ENCODE peak calls at places on chromosomes 7 and 10, in ten cellular contexts. K is A549, H is K562, F is upper lobe of left lung, I is stomach, A is ovary, B is sigmoid colon, U is transverse colon, R is suprapubic skin, Z is esophagus muscularis mucosa. S is an unnamed sample.

GRCh38 chr10:93199221-93199681 is 125.6 kb downstream of the CYP26A1 start:
- DNase-seq in K (no peak), H (no peak), F (peak; percentile 75), I (peak; percentile 62), A (peak; percentile 26), B (peak; percentile 86), U (peak; percentile 74), R (no peak), Z (peak; percentile 92), S (peak; percentile 46)

GRCh38 chr7:32890010-32890552 is 1.5 kb downstream of the KBTBD2 start:
- DNase-seq in K (no peak), H (no peak), F (peak; percentile 55), I (no peak), A (no peak), B (no peak), U (no peak), R (no peak), Z (no peak), S (no peak)

GRCh38 chr10:35874326-35875070 is 232.4 kb upstream of the FZD8 start:
- DNase-seq in K (no peak), H (no peak), F (no peak), I (no peak), A (no peak), B (no peak), U (no peak), R (no peak), Z (no peak), S (no peak)

GRCh38 chr10:24650669-24651391 is 72.9 kb downstream of the ARHGAP21 start:
- DNase-seq in K (no peak), H (no peak), F (no peak), I (no peak), A (no peak), B (no peak), U (no peak), R (no peak), Z (no peak), S (no peak)

GRCh38 chr10:31582365-31583052 is 263.5 kb downstream of the ZEB1 start:
- DNase-seq in K (peak; percentile 66), H (no peak), F (peak; percentile 54), I (no peak), A (no peak), B (peak; percentile 66), U (no peak), R (no peak), Z (no peak), S (no peak)

GRCh38 chr10:115829501-115830215 is 443.3 kb downstream of the GFRA1 start:
- DNase-seq in K (no peak), H (no peak), F (no peak), I (no peak), A (no peak), B (no peak), U (no peak), R (no peak), Z (no peak), S (no peak)

GRCh38 chr10:62794306-62794705 is 10.2 kb upstream of the ADO start:
- DNase-seq in K (no peak), H (no peak), F (no peak), I (no peak), A (no peak), B (no peak), U (no peak), R (no peak), Z (no peak), S (no peak)

GRCh38 chr7:18530224-18531179 is 35.0 kb downstream of the HDAC9 start:
- DNase-seq in K (no peak), H (no peak), F (no peak), I (no peak), A (no peak), B (no peak), U (no peak), R (no peak), Z (no peak), S (no peak)

GRCh38 chr7:135879238-135879637 is 97.9 kb downstream of the MTPN start:
- DNase-seq in K (no peak), H (no peak), F (no peak), I (no peak), A (no peak), B (no peak), U (no peak), R (no peak), Z (peak; percentile 53), S (no peak)

GRCh38 chr7:107387573-107388219 is 82.2 kb upstream of the GPR22 start:
- DNase-seq in K (no peak), H (no peak), F (no peak), I (no peak), A (no peak), B (no peak), U (no peak), R (no peak), Z (no peak), S (no peak)

GRCh38 chr10:44316187-44316921 is 68.5 kb downstream of the CXCL12 start:
- DNase-seq in K (no peak), H (peak; percentile 92), F (no peak), I (no peak), A (no peak), B (no peak), U (no peak), R (no peak), Z (no peak), S (no peak)

GRCh38 chr7:1713502-1714484 is 43.7 kb downstream of the ELFN1 start:
- DNase-seq in K (no peak), H (no peak), F (no peak), I (peak; percentile 79), A (no peak), B (no peak), U (no peak), R (no peak), Z (no peak), S (no peak)

GRCh38 chr10:132685921-132686680 is 99.8 kb downstream of the NKX6-2 start:
- DNase-seq in K (no peak), H (no peak), F (no peak), I (no peak), A (peak; percentile 9), B (peak; percentile 46), U (no peak), R (peak; percentile 62), Z (no peak), S (no peak)

GRCh38 chr10:49649294-49649693 is 30.2 kb upstream of the C10orf53 start:
- DNase-seq in K (no peak), H (no peak), F (no peak), I (peak; percentile 22), A (no peak), B (no peak), U (no peak), R (peak; percentile 50), Z (peak; percentile 79), S (no peak)

GRCh38 chr10:20494474-20494873 is 402.6 kb downstream of the NEBL start:
- DNase-seq in K (no peak), H (no peak), F (no peak), I (no peak), A (no peak), B (no peak), U (no peak), R (no peak), Z (no peak), S (no peak)

GRCh38 chr7:76280408-76280807 is 22.1 kb upstream of the HSPB1 start:
- DNase-seq in K (no peak), H (no peak), F (no peak), I (no peak), A (no peak), B (no peak), U (no peak), R (no peak), Z (no peak), S (no peak)

GRCh38 chr7:116528008-116528789 is 3.4 kb downstream of the CAV1 start:
- DNase-seq in K (peak; percentile 71), H (no peak), F (peak; percentile 42), I (no peak), A (peak; percentile 72), B (peak; percentile 88), U (peak; percentile 27), R (peak; percentile 80), Z (no peak), S (no peak)

GRCh38 chr10:2985729-2986232 is 81.6 kb upstream of the PFKP start:
- DNase-seq in K (peak; percentile 56), H (peak; percentile 26), F (peak; percentile 78), I (peak; percentile 56), A (no peak), B (no peak), U (peak; percentile 75), R (no peak), Z (no peak), S (no peak)

GRCh38 chr7:148507741-148508285 is 82.8 kb upstream of the C7orf33 start:
- DNase-seq in K (no peak), H (no peak), F (no peak), I (no peak), A (no peak), B (no peak), U (no peak), R (no peak), Z (no peak), S (no peak)

GRCh38 chr10:96188911-96189310 is 58.8 kb downstream of the ZNF518A start:
- DNase-seq in K (no peak), H (no peak), F (no peak), I (no peak), A (no peak), B (no peak), U (no peak), R (no peak), Z (no peak), S (no peak)
- TF ChIP-seq EP300 in K (no peak), H (no peak), F (no peak), I (no peak), A (no peak), B (no peak), U (no peak), R (no peak), Z (no peak), S (no peak)

GRCh38 chr10:94403034-94403822 is 887 bp downstream of the TBC1D12 start:
- DNase-seq in K (peak; percentile 49), H (peak; percentile 46), F (peak; percentile 72), I (peak; percentile 76), A (peak; percentile 33), B (peak; percentile 80), U (peak; percentile 79), R (no peak), Z (no peak), S (peak; percentile 18)
- TF ChIP-seq POLR2A in K (no peak), H (no peak), F (no peak), I (no peak), A (no peak), B (no peak), U (peak; percentile 83), R (peak; percentile 22), Z (no peak), S (peak; percentile 23)

DNA sequence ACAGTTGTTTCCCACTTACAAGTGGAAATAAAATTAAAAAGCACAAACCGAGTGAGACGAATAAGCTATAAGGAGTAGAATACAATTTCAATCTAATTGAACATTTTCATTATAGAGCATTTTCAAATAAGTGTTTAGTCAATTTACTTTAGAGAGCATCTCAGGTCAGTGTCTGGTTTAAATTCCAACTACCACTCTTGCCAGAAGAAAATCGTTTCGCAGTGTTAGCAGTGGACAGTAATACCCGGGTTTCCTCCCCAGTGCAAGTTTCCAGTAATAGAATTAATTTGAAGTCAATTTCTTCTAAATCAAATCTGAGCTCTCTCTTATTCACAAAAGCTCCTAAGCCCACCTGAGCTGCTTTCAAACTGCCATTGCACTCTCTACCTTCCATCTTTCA is 45.7 kb downstream of the CREB3L2 start:
- DNase-seq in K (no peak), H (no peak), F (no peak), I (no peak), A (no peak), B (no peak), U (no peak), R (no peak), Z (no peak), S (no peak)
- H3K4me1 ChIP-seq in K (peaks cover 82% of the 10 kb centered on the region), H (peaks cover 29% of the 10 kb centered on the region), F (peaks cover 14% of the 10 kb centered on the region), I (peaks cover 51% of the 10 kb centered on the region), A (peaks cover 24% of the 10 kb centered on the region), B (peaks cover 66% of the 10 kb centered on the region), U (peaks cover 44% of the 10 kb centered on the region), R (peaks cover 42% of the 10 kb centered on the region), Z (peaks cover 85% of the 10 kb centered on the region), S (peaks cover 93% of the 10 kb centered on the region)

GRCh38 chr10:96998329-96998888 is 166.3 kb downstream of the LCOR start:
- DNase-seq in K (no peak), H (peak; percentile 33), F (no peak), I (no peak), A (peak; percentile 36), B (no peak), U (no peak), R (no peak), Z (no peak), S (no peak)
- TF ChIP-seq EP300 in K (no peak), H (no peak), F (no peak), I (no peak), A (no peak), B (no peak), U (no peak), R (no peak), Z (no peak), S (no peak)

S was measured in tibial nerve.